ENCODE peak calls at places on chromosomes 2 and 18, in eight cellular contexts. U, P, K, I, B, J, R and G are unnamed samples. For H3K36me3 and H3K27me3, the result is how much of the 10 kb centered on the place peaks cover.

GRCh38 chr2:144466637-144467036 is 53.3 kb downstream of the ZEB2 start:
- DNase-seq in U (no peak), P (no peak), K (no peak), I (no peak), B (no peak), J (no peak), R (no peak), G (no peak)

GRCh38 chr2:42770288-42771131 is 6.6 kb upstream of the OXER1 start:
- DNase-seq in U (peak), P (no peak), K (peak), I (no peak), B (peak), J (peak), R (peak), G (no peak)

GRCh38 chr2:137676348-137676747 is 287.9 kb upstream of the HNMT start:
- DNase-seq in U (no peak), P (no peak), K (no peak), I (no peak), B (no peak), J (no peak), R (no peak), G (no peak)

GRCh38 chr2:30230855-30231725 is at the start of gene LBH:
- DNase-seq in U (peak), P (peak), K (peak), I (peak), B (peak), J (peak), R (peak), G (peak)

GRCh38 chr2:64534363-64534762 is 10.2 kb downstream of the AFTPH start:
- DNase-seq in U (no peak), P (no peak), K (no peak), I (no peak), B (no peak), J (no peak), R (no peak), G (no peak)

GRCh38 chr18:23710068-23710527 is 20.8 kb downstream of the LAMA3 start:
- DNase-seq in U (no peak), P (no peak), K (no peak), I (no peak), B (no peak), J (no peak), R (no peak), G (no peak)

GRCh38 chr18:47149457-47150028 is 757 bp downstream of the HDHD2 start:
- DNase-seq in U (no peak), P (no peak), K (no peak), I (no peak), B (no peak), J (peak), R (no peak), G (no peak)

GRCh38 chr2:70089220-70089945 is 2.1 kb downstream of the PCBP1 start:
- DNase-seq in U (no peak), P (peak), K (peak), I (peak), B (peak), J (no peak), R (no peak), G (no peak)

GRCh38 chr2:99772766-99773331 is 283.0 kb upstream of the REV1 start:
- DNase-seq in U (no peak), P (no peak), K (no peak), I (no peak), B (no peak), J (no peak), R (no peak), G (no peak)

GRCh38 chr2:71700880-71701397 is 247.6 kb downstream of the DYSF start:
- DNase-seq in U (no peak), P (peak), K (no peak), I (peak), B (peak), J (no peak), R (peak), G (peak)

GRCh38 chr2:235468978-235469694 is 24.7 kb upstream of the AGAP1 start:
- DNase-seq in U (no peak), P (peak), K (no peak), I (peak), B (peak), J (peak), R (no peak), G (no peak)

GRCh38 chr2:25220198-25220712 is 51.9 kb upstream of the POMC start:
- DNase-seq in U (no peak), P (no peak), K (no peak), I (no peak), B (no peak), J (no peak), R (no peak), G (no peak)

GRCh38 chr2:47283687-47284086 is 119.3 kb upstream of the MSH2 start:
- DNase-seq in U (no peak), P (no peak), K (no peak), I (no peak), B (no peak), J (no peak), R (no peak), G (no peak)

GRCh38 chr18:44777429-44778192 is 96.9 kb downstream of the SETBP1 start:
- DNase-seq in U (no peak), P (peak), K (no peak), I (no peak), B (no peak), J (no peak), R (no peak), G (no peak)

GRCh38 chr2:186862869-186863709 is 14.1 kb upstream of the ZSWIM2 start:
- DNase-seq in U (no peak), P (no peak), K (peak), I (no peak), B (no peak), J (peak), R (no peak), G (no peak)

GRCh38 chr2:168244318-168244717 is 3.1 kb downstream of the STK39 start:
- DNase-seq in U (no peak), P (no peak), K (no peak), I (no peak), B (peak), J (peak), R (no peak), G (no peak)

GRCh38 chr2:16655457-16655837 is 10.2 kb downstream of the CYRIA start:
- DNase-seq in U (no peak), P (no peak), K (no peak), I (no peak), B (no peak), J (no peak), R (no peak), G (no peak)

GRCh38 chr2:142040554-142040953 is 90.3 kb downstream of the LRP1B start:
- DNase-seq in U (no peak), P (no peak), K (no peak), I (no peak), B (no peak), J (no peak), R (no peak), G (no peak)

GRCh38 chr2:159614534-159615186 is 1.7 kb downstream of the BAZ2B start:
- DNase-seq in U (no peak), P (no peak), K (no peak), I (no peak), B (peak), J (no peak), R (no peak), G (no peak)

GRCh38 chr2:159615187-159615935 is 987 bp downstream of the BAZ2B start:
- DNase-seq in U (peak), P (peak), K (peak), I (peak), B (peak), J (peak), R (peak), G (peak)

GRCh38 chr2:159615936-159616733 is at the start of gene BAZ2B:
- DNase-seq in U (no peak), P (peak), K (peak), I (peak), B (peak), J (peak), R (peak), G (no peak)

GRCh38 chr2:159612255-159612901 is 4.0 kb downstream of the BAZ2B start:
- DNase-seq in U (no peak), P (no peak), K (peak), I (no peak), B (no peak), J (peak), R (no peak), G (no peak)

DNA sequence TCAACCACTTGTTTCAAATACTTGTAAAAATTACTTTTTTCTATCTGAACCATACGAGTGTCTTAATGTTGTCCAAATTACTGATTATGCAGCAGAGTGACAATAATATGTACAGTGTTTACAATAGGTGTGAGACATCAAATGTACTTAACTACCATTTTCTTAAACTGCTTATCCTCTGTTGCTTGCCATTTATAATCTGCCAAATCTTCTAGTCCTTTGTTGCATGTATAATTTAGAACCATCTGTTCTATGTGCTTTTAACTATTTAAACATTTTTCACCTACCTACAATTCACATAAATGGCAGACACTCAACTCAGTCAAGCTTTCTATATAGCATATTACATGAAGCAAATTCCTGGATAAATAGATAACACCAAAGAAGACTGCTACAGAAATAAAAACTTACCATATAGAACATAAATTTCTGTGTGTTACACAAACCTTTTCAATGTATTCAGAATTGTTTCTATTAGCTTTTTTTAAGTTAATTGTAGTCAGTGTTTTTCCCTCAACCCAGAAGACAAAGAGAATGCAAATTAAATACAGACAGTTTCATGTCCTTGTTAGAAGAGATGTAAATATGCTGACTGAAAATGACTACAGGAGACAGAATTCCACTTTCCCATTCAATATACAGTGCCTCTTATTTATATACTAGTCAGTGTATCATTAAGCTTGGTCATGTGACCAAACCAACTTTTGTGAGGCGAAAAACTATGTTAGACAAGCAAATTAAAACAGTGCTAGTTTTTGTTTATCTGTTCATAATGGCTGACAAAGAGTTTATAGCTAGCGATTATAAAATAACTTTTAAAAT is 2.6 kb downstream of the BAZ2B start:
- DNase-seq in U (no peak), P (no peak), K (peak), I (no peak), B (no peak), J (peak), R (no peak), G (no peak)
- H3K27ac ChIP-seq in U (peak), P (peak), K (peak), I (peak), B (peak), J (peak), R (peak), G (peak)

GRCh38 chr2:118105497-118105896 is 17.2 kb downstream of the INSIG2 start:
- DNase-seq in U (no peak), P (no peak), K (no peak), I (no peak), B (no peak), J (no peak), R (no peak), G (no peak)
- H3K36me3 ChIP-seq in U (half or more), P (half or more), K (under half), I (under half), B (under half), J (under half), R (under half), G (half or more)

GRCh38 chr2:121129692-121130091 is 155.3 kb downstream of the TFCP2L1 start:
- DNase-seq in U (no peak), P (no peak), K (no peak), I (no peak), B (no peak), J (no peak), R (no peak), G (no peak)
- H3K27me3 ChIP-seq in U (under half), P (under half), K (under half), I (under half), B (under half), J (under half), R (under half), G (under half)

DNA sequence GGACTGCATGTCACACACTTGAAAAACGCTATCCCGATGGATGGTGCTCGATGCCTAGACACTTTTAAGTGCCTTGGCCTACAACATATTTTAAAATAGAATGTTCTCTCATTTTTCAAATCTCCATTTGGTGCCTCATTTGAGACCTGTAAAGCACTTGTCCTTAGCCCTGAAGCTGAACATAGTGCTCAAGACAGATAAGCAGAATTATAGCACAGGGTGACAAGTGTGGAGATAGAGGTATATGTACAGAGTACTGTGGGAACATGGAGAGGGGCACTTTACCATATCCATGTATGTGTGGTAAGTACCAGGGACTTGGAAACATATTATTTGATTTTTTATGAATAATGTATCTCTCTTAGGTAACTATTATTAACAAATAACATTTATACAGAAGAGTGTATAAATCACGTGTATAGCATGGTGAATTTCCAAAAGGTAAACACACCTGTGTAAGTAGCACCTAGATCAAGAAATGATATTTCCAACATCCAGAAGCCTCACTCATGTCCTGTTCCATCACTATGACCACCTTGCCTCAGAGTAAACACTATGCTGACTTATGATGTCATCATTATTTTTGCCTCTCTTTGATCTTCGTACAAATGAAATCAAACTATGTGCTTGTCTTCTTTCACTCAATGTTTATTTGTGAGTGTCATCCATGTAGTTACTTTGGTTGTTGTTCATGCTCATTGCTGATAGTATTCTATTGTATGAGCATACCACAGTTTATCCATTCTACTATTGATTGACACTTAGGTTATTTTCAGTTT is 103.6 kb downstream of the BABAM2 start:
- DNase-seq in U (no peak), P (no peak), K (no peak), I (no peak), B (no peak), J (no peak), R (no peak), G (no peak)
- H3K27ac ChIP-seq in U (no peak), P (no peak), K (no peak), I (no peak), B (no peak), J (peak), R (no peak), G (no peak)

DNA sequence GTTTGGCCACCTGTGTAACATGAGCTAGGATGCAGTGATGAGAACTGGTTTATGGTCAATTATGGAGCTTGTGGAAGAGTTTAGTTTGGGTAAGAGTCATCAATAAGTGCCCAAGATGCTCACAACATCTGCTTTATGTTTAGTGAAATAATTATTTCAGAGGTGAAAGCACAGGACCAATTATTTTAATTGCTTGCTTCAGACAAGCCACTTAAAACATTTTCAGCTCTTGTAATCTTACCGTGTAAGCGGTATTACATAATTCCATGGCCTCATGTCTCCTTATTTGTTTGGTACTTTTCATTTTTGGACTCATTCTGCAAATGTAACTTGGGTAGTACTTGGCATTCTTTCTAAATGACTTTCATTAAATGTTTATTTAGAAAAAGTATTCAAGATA is 5.4 kb downstream of the B3GNT2 start:
- DNase-seq in U (no peak), P (no peak), K (no peak), I (no peak), B (no peak), J (no peak), R (no peak), G (no peak)
- H3K36me3 ChIP-seq in U (under half), P (under half), K (under half), I (under half), B (under half), J (under half), R (under half), G (under half)

GRCh38 chr2:44943693-44944101 is 2.2 kb downstream of the SIX3 start:
- DNase-seq in U (no peak), P (no peak), K (no peak), I (no peak), B (no peak), J (no peak), R (no peak), G (no peak)
- H3K27me3 ChIP-seq in U (half or more), P (half or more), K (half or more), I (half or more), B (under half), J (half or more), R (under half), G (half or more)

GRCh38 chr18:38456253-38456652 is 890.7 kb upstream of the CELF4 start:
- DNase-seq in U (no peak), P (no peak), K (peak), I (no peak), B (no peak), J (no peak), R (no peak), G (no peak)

GRCh38 chr18:38453880-38454279 is 888.3 kb upstream of the CELF4 start:
- DNase-seq in U (no peak), P (no peak), K (no peak), I (no peak), B (no peak), J (no peak), R (no peak), G (no peak)

GRCh38 chr18:38445485-38446145 is 880.0 kb upstream of the CELF4 start:
- DNase-seq in U (no peak), P (no peak), K (no peak), I (no peak), B (no peak), J (peak), R (no peak), G (no peak)

DNA sequence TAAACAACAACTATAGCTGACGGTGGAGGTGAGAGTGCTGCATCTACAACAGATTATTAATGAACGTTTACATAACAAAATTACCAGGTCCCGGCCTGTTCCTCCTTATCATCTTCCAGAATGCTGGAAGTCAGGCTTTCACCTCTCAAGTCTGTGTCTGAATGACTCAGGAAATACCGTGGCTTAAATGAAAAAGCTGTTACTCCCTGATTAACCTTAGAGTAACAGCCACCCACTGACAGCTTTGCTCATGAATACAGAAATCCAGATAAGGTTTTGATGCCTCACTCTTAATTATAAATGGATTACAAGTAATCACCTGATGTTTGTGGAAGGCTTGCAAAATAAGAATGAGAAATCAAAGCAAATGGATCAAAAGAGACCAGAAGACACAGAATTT is 885.3 kb upstream of the CELF4 start:
- DNase-seq in U (no peak), P (no peak), K (no peak), I (no peak), B (no peak), J (no peak), R (no peak), G (no peak)
- H3K27ac ChIP-seq in U (no peak), P (no peak), K (no peak), I (no peak), B (no peak), J (no peak), R (no peak), G (no peak)

GRCh38 chr2:73246850-73247249 is 12.7 kb downstream of the CCT7 start:
- DNase-seq in U (no peak), P (no peak), K (no peak), I (no peak), B (no peak), J (no peak), R (no peak), G (no peak)
- H3K36me3 ChIP-seq in U (half or more), P (half or more), K (under half), I (under half), B (under half), J (half or more), R (half or more), G (half or more)

GRCh38 chr2:172535119-172535518 is 20.8 kb upstream of the PDK1 start:
- DNase-seq in U (no peak), P (no peak), K (no peak), I (no peak), B (no peak), J (no peak), R (no peak), G (no peak)
- H3K27me3 ChIP-seq in U (under half), P (under half), K (under half), I (under half), B (under half), J (under half), R (under half), G (under half)